ENCODE peak calls at places on chromosomes 11 and 22, in nine cellular contexts. Q is GM12865, X is AG09309, H is Caco-2, S is kidney, D is heart right ventricle, N is tibial artery, F is cardiac muscle cell, T is fibroblast of pulmonary artery. G is an unnamed sample.

GRCh38 chr11:121391914-121392313 is 60.2 kb upstream of the SORL1 start:
- DNase-seq in D (no peak), X (no peak), T (no peak), F (no peak), H (no peak), N (no peak), Q (no peak), S (peak), G (no peak)

GRCh38 chr11:76086713-76087635 is 119.3 kb downstream of the WNT11 start:
- DNase-seq in S (no peak), Q (no peak), F (no peak), H (no peak), D (no peak), X (peak), T (peak), N (no peak), G (no peak)

GRCh38 chr11:70786021-70786665 is 387.8 kb downstream of the CTTN start:
- DNase-seq in N (no peak), F (no peak), X (no peak), T (no peak), S (no peak), D (no peak), Q (no peak), H (no peak), G (no peak)

GRCh38 chr11:21185959-21186358 is 516.6 kb downstream of the NELL1 start:
- DNase-seq in N (no peak), T (no peak), D (no peak), X (no peak), Q (no peak), S (no peak), F (no peak), H (no peak), G (no peak)

GRCh38 chr11:17810736-17811135 is 76.2 kb downstream of the KCNC1 start:
- DNase-seq in F (peak), H (no peak), D (no peak), Q (no peak), X (no peak), T (peak), N (no peak), S (no peak), G (no peak)

GRCh38 chr11:61966673-61967176 is 709 bp downstream of the FTH1 start:
- DNase-seq in N (no peak), F (peak), S (peak), T (peak), Q (peak), X (no peak), H (peak), D (no peak), G (no peak)

GRCh38 chr11:67634366-67635230 is 4.9 kb upstream of the NUDT8 start:
- DNase-seq in H (peak), X (no peak), Q (no peak), N (no peak), S (peak), T (no peak), F (no peak), D (peak), G (no peak)

GRCh38 chr11:19774817-19775600 is 62.4 kb downstream of the NAV2 start:
- DNase-seq in Q (no peak), S (no peak), T (no peak), F (no peak), H (no peak), N (no peak), D (no peak), X (no peak), G (no peak)

GRCh38 chr11:22340803-22341581 is 2.8 kb downstream of the SLC17A6 start:
- DNase-seq in H (no peak), F (no peak), X (no peak), D (no peak), Q (no peak), S (no peak), T (no peak), N (no peak), G (peak)

GRCh38 chr11:103542851-103543250 is 433.6 kb downstream of the DYNC2H1 start:
- DNase-seq in H (no peak), S (no peak), X (no peak), F (no peak), D (no peak), T (no peak), N (no peak), Q (no peak), G (no peak)

GRCh38 chr11:118565062-118565461 is 669 bp downstream of the IFT46 start:
- DNase-seq in Q (no peak), S (no peak), T (peak), D (peak), N (peak), H (no peak), X (no peak), F (peak), G (no peak)

GRCh38 chr11:110317516-110317932 is 21.1 kb upstream of the RDX start:
- DNase-seq in H (no peak), Q (no peak), D (no peak), F (peak), X (no peak), N (no peak), S (no peak), T (peak), G (no peak)

GRCh38 chr11:101169944-101170343 is 40.3 kb upstream of the PGR start:
- DNase-seq in X (no peak), F (no peak), D (no peak), T (no peak), S (no peak), N (no peak), H (no peak), Q (no peak), G (no peak)

GRCh38 chr11:113043704-113044103 is 82.5 kb downstream of the NCAM1 start:
- DNase-seq in Q (no peak), H (no peak), T (no peak), S (no peak), D (no peak), X (no peak), N (no peak), F (no peak), G (no peak)

GRCh38 chr11:113048820-113049555 is 87.8 kb downstream of the NCAM1 start:
- DNase-seq in S (no peak), T (peak), N (no peak), H (no peak), D (no peak), F (peak), Q (no peak), X (peak), G (no peak)

GRCh38 chr11:113046866-113047265 is 85.6 kb downstream of the NCAM1 start:
- DNase-seq in N (no peak), S (no peak), Q (no peak), H (no peak), F (no peak), T (no peak), D (no peak), X (no peak), G (no peak)

GRCh38 chr11:113045146-113045545 is 83.9 kb downstream of the NCAM1 start:
- DNase-seq in X (no peak), T (no peak), Q (no peak), S (no peak), F (no peak), N (no peak), D (no peak), H (no peak), G (no peak)
- TF ChIP-seq CTCF in X (no peak), T (no peak), Q (no peak), S (no peak), F (no peak), N (no peak), D (no peak), H (no peak), G (no peak)

GRCh38 chr22:44952863-44953790 is 56.7 kb downstream of the PHF21B start:
- DNase-seq in Q (peak), T (no peak), S (no peak), D (no peak), H (no peak), N (no peak), X (no peak), F (no peak), G (no peak)

GRCh38 chr22:44955102-44955501 is 54.7 kb downstream of the PHF21B start:
- DNase-seq in N (no peak), D (no peak), X (no peak), Q (peak), H (no peak), S (no peak), T (no peak), F (no peak), G (peak)

GRCh38 chr22:44954113-44954512 is 55.7 kb downstream of the PHF21B start:
- DNase-seq in D (no peak), F (no peak), T (no peak), S (no peak), N (no peak), Q (peak), X (no peak), H (no peak), G (no peak)

GRCh38 chr22:44956835-44957234 is 53.0 kb downstream of the PHF21B start:
- DNase-seq in X (no peak), Q (no peak), F (no peak), H (no peak), T (no peak), S (no peak), D (no peak), N (no peak), G (no peak)

GRCh38 chr22:44957267-44957905 is 52.4 kb downstream of the PHF21B start:
- DNase-seq in X (no peak), D (no peak), H (no peak), N (no peak), S (no peak), F (no peak), Q (no peak), T (no peak), G (no peak)
- TF ChIP-seq CTCF in X (peak), D (no peak), H (peak), N (no peak), S (no peak), F (peak), Q (no peak), T (peak), G (no peak)

DNA sequence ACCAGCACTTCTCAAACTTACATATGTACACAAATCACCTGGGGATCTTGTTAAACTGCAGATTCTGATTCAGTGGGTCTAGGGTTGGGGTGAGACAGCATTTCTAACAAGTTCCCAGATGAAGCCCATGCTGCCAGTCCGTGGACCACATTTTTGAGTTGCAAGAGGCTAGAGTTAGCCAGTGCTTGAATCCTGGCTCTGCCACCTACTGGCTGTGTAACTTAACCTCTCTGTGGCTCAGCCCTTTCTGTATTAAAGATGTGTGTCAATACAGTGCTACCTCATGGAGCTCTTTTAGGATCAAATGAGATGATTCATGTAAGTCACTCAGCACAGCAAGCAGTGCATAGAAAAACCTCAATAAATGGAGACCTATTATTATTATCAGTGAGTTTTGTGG is 90.2 kb upstream of the ISX start:
- DNase-seq in S (no peak), N (no peak), F (no peak), T (no peak), H (no peak), D (no peak), Q (no peak), X (no peak), G (no peak)
- TF ChIP-seq CTCF in S (no peak), N (no peak), F (no peak), T (no peak), H (no peak), D (no peak), Q (no peak), X (no peak), G (no peak)

GRCh38 chr11:85590848-85591483 is 36.2 kb downstream of the DLG2 start:
- DNase-seq in S (no peak), F (peak), H (no peak), Q (peak), D (no peak), X (peak), T (peak), N (no peak), G (no peak)
- TF ChIP-seq CTCF in S (no peak), F (no peak), H (peak), Q (no peak), D (peak), X (peak), T (no peak), N (peak), G (peak)

G was measured in GM10248.